ENCODE peak calls at places on chromosomes 6 and 20, in eight cellular contexts. T, K, M, F, O, N, X and S are unnamed samples.

GRCh38 chr6:170460606-170461005 is 92.5 kb downstream of the PSMB1 start:
- DNase-seq in O (no peak), F (no peak), X (no peak), K (no peak), M (no peak), T (no peak), N (no peak), S (no peak)

GRCh38 chr6:166907373-166907841 is 48.9 kb downstream of the RNASET2 start:
- DNase-seq in F (no peak), T (no peak), X (no peak), O (no peak), M (no peak), K (no peak), N (no peak), S (peak; percentile 75)

GRCh38 chr6:63640062-63640461 is 4.5 kb downstream of the PHF3 start:
- DNase-seq in N (no peak), T (peak; percentile 50), K (no peak), M (peak; percentile 39), F (no peak), O (peak; percentile 83), X (no peak), S (no peak)

GRCh38 chr6:44655368-44656342 is 268.1 kb downstream of the CDC5L start:
- DNase-seq in O (peak; percentile 76), T (peak; percentile 68), N (peak; percentile 89), F (peak; percentile 60), K (peak; percentile 94), M (peak; percentile 89), X (peak; percentile 79), S (peak; percentile 96)

GRCh38 chr6:55492259-55492658 is 86.7 kb downstream of the HMGCLL1 start:
- DNase-seq in M (no peak), T (no peak), X (no peak), F (no peak), K (no peak), O (no peak), N (no peak), S (no peak)

GRCh38 chr20:40849456-40849855 is 160.4 kb upstream of the MAFB start:
- DNase-seq in T (no peak), M (no peak), K (no peak), N (no peak), F (no peak), X (no peak), O (no peak), S (no peak)

GRCh38 chr20:3821996-3822395 is 1.6 kb downstream of the AP5S1 start:
- DNase-seq in F (no peak), N (no peak), T (no peak), K (no peak), M (no peak), X (no peak), O (no peak), S (no peak)

GRCh38 chr20:5919634-5920544 is 30.4 kb downstream of the TRMT6 start:
- DNase-seq in M (peak; percentile 10), N (no peak), X (no peak), K (no peak), T (no peak), F (no peak), O (no peak), S (peak; percentile 53)

GRCh38 chr20:37525810-37526209 is 1.9 kb downstream of the BLCAP start:
- DNase-seq in K (no peak), M (no peak), O (peak; percentile 9), N (no peak), T (no peak), X (no peak), F (no peak), S (no peak)

GRCh38 chr6:12012566-12013367 is 655 bp downstream of the HIVEP1 start:
- DNase-seq in X (peak; percentile 82), N (peak; percentile 91), M (peak; percentile 92), O (peak; percentile 94), K (peak; percentile 78), T (peak; percentile 81), F (peak; percentile 67), S (peak; percentile 94)

GRCh38 chr6:32886674-32887383 is 32.8 kb downstream of the PSMB9 start:
- DNase-seq in X (no peak), T (peak; percentile 68), M (peak; percentile 76), K (peak; percentile 24), F (no peak), O (peak; percentile 89), N (no peak), S (no peak)

GRCh38 chr6:37289931-37290330 is 32.0 kb upstream of the TMEM217 start:
- DNase-seq in F (no peak), O (no peak), X (no peak), M (no peak), T (no peak), K (no peak), N (no peak), S (no peak)

GRCh38 chr20:3565851-3566250 is 95.0 kb downstream of the ATRN start:
- DNase-seq in M (no peak), X (no peak), O (no peak), K (no peak), T (no peak), N (peak; percentile 28), F (no peak), S (no peak)

GRCh38 chr6:40947876-40948514 is 91.0 kb downstream of the UNC5CL start:
- DNase-seq in N (peak; percentile 56), X (no peak), T (peak; percentile 76), F (no peak), O (peak; percentile 84), M (peak; percentile 54), K (no peak), S (no peak)

GRCh38 chr6:39189131-39189530 is 40.1 kb downstream of the KCNK5 start:
- DNase-seq in T (no peak), M (no peak), X (no peak), K (no peak), N (no peak), F (no peak), O (no peak), S (no peak)

GRCh38 chr6:39192736-39193135 is 36.5 kb downstream of the KCNK5 start:
- DNase-seq in K (no peak), X (no peak), O (no peak), M (no peak), F (no peak), T (no peak), N (no peak), S (no peak)

GRCh38 chr6:39189915-39190544 is 39.2 kb downstream of the KCNK5 start:
- DNase-seq in K (peak; percentile 48), X (peak; percentile 31), N (peak; percentile 88), T (peak; percentile 9), M (peak; percentile 27), F (no peak), O (peak; percentile 61), S (no peak)

GRCh38 chr6:39191236-39191930 is 37.9 kb downstream of the KCNK5 start:
- DNase-seq in K (no peak), O (no peak), X (no peak), F (no peak), T (no peak), M (no peak), N (no peak), S (no peak)

DNA sequence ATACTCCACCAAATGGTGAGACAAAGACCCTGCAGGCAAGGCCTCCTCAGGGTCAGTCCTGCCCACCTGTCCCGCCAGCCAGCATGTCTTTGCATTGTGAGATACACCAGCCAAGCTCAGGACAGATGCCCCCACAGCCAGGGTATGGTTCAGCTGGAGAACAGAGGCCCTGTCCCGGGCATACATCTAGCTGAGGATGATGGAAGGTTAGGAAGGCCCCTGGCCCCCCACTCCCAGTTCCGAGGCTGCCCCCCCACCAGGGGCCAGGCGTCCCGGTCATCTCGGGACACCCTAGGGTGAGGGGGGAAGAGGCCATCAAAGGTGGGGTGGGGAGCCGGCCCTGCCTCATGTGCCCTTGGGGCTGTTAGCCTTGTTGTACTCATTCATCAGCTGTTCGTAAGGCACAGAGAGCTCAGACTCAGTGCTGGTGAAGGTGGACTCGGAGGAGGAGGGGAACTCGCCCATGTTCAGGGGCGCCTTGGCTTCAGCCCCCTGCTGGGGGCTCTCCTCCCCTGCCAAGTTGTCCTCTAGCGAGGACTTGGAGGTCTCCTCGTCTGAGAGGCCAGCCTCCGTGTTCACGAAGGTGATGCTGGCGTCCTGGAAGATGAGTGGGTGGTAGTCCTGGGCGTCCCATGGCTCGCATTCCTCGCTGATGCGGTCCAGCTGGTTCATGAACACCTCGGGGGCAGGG is 38.6 kb downstream of the KCNK5 start:
- DNase-seq in K (no peak), T (no peak), N (no peak), O (no peak), F (no peak), M (no peak), X (no peak), S (no peak)
- H3K36me3 ChIP-seq in K (no peaks in the 10 kb centered on the region), T (no peaks in the 10 kb centered on the region), N (peaks cover 20% of the 10 kb centered on the region), O (no peaks in the 10 kb centered on the region), F (no peaks in the 10 kb centered on the region), M (no peaks in the 10 kb centered on the region), X (peaks cover 14% of the 10 kb centered on the region), S (peaks cover 5% of the 10 kb centered on the region)

DNA sequence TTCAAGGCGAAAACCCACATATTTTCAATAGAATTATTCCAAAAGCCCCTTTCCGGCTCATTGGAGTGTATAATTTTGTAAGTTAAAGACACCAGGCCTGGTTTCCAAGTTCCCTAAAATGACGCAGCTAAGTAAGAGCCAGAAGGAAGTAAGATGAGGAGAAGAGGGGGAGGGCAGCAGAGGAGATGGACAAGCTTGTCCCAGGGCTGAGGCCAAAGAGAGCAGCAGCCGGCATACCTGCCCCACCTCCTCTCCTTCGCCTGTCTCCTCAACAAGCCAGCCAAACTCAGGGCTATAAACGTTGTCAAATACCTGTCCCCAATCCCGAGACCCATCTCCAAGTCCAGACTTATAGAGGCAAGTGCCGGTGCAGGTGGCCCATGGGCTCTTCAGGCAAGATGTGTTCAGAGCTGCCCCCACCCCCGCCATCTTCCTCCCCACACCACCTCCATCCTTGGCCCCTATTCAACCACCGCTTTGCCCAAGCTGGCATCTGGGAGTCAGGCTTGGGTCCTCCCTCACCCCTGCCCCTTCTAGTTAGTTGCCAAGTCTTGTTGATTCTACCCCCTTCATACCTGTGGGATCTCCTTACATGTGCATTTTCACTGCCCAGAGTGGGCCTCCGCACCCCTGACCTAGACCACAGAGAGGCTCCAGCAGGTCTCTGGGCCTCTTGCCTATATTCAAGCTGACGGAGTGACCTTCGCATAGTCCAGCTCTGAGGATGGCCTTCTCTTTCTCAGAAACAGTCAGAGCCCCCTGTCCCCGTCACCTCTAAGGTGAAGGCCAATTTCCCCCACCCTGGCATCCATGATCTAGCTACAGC is 75.7 kb upstream of the SIRPA start:
- DNase-seq in X (no peak), M (no peak), N (peak; percentile 42), O (no peak), F (no peak), K (peak; percentile 18), T (no peak), S (no peak)
- H3K36me3 ChIP-seq in X (no peaks in the 10 kb centered on the region), M (no peaks in the 10 kb centered on the region), N (no peaks in the 10 kb centered on the region), O (no peaks in the 10 kb centered on the region), F (no peaks in the 10 kb centered on the region), K (no peaks in the 10 kb centered on the region), T (no peaks in the 10 kb centered on the region), S (no peaks in the 10 kb centered on the region)

DNA sequence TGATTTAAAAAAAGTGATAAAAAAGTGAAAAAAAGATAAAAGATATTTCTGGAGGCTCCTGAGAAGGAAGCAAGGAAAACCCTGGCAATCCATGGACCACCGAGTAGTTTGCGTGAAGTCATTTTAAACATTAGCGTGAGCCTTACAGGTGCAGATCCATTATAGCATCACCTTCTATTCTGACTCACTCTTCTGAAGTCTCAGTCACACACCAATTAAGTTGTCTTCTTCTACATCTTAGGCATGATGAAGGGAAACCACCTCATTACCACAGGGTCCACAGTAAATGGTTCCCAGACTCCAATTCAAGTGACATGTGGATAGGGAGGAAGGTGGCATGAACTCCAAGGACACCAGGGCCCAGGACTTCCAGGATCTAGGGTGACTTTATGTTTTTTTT is 99.1 kb downstream of the GJA10 start:
- DNase-seq in N (no peak), T (no peak), M (no peak), K (no peak), F (no peak), O (no peak), X (no peak), S (no peak)
- H3K36me3 ChIP-seq in N (no peaks in the 10 kb centered on the region), T (no peaks in the 10 kb centered on the region), M (no peaks in the 10 kb centered on the region), K (no peaks in the 10 kb centered on the region), F (no peaks in the 10 kb centered on the region), O (no peaks in the 10 kb centered on the region), X (no peaks in the 10 kb centered on the region), S (no peaks in the 10 kb centered on the region)

GRCh38 chr6:15522026-15522425 is 140.8 kb downstream of the DTNBP1 start:
- DNase-seq in F (no peak), M (no peak), X (no peak), O (no peak), K (peak; percentile 16), N (no peak), T (no peak), S (no peak)
- H3K36me3 ChIP-seq in F (peaks cover 20% of the 10 kb centered on the region), M (peaks cover 18% of the 10 kb centered on the region), X (peaks cover 47% of the 10 kb centered on the region), O (peaks cover 31% of the 10 kb centered on the region), K (peaks cover 44% of the 10 kb centered on the region), N (peaks cover 54% of the 10 kb centered on the region), T (peaks cover 8% of the 10 kb centered on the region), S (peaks cover 84% of the 10 kb centered on the region)